ENCODE peak calls at places on chromosomes 4 and X, in five cellular contexts. Y is choroid plexus epithelial cell, E is T1000, T is putamen, I is HT-29. G is an unnamed sample.

GRCh38 chrX:568341-568740 is 62.2 kb upstream of the SHOX start:
- DNase-seq in I (no peak), E (no peak), T (no peak), Y (no peak), G (no peak)

GRCh38 chr4:81021995-81022394 is 8.5 kb upstream of the BMP3 start:
- DNase-seq in Y (no peak), I (no peak), T (no peak), E (no peak), G (no peak)

GRCh38 chr4:18022572-18023039 is 1.1 kb upstream of the LCORL start:
- DNase-seq in Y (peak; percentile 23), I (no peak), E (no peak), T (peak; percentile 2), G (no peak)

GRCh38 chr4:178205826-178206225 is 763.6 kb upstream of the AGA start:
- DNase-seq in I (no peak), Y (no peak), E (no peak), T (no peak), G (no peak)

GRCh38 chrX:1139101-1139500 is 73.3 kb downstream of the CRLF2 start:
- DNase-seq in I (no peak), Y (no peak), E (no peak), T (no peak), G (no peak)

GRCh38 chr4:183658362-183659028 is 490 bp downstream of the RWDD4 start:
- DNase-seq in I (peak; percentile 28), T (peak; percentile 13), Y (peak; percentile 22), E (peak; percentile 31), G (no peak)

GRCh38 chrX:55839480-55839879 is 121.9 kb downstream of the RRAGB start:
- DNase-seq in E (no peak), I (peak; percentile 31), T (no peak), Y (no peak), G (no peak)

GRCh38 chr4:109027016-109027500 is 264.2 kb upstream of the ETNPPL start:
- DNase-seq in T (no peak), Y (peak; percentile 33), E (no peak), I (no peak), G (no peak)

GRCh38 chr4:4787421-4787820 is 72.0 kb upstream of the MSX1 start:
- DNase-seq in Y (no peak), T (no peak), I (no peak), E (no peak), G (no peak)

GRCh38 chr4:110514889-110515479 is 39.0 kb downstream of the ENPEP start:
- DNase-seq in I (peak; percentile 44), Y (peak; percentile 65), E (no peak), T (peak; percentile 19), G (no peak)

GRCh38 chr4:79198886-79199591 is 126.8 kb downstream of the NAA11 start:
- DNase-seq in T (no peak), E (no peak), I (no peak), Y (no peak), G (no peak)

GRCh38 chr4:158462611-158463010 is 59.1 kb upstream of the RXFP1 start:
- DNase-seq in Y (no peak), T (no peak), I (no peak), E (no peak), G (no peak)

GRCh38 chr4:74394476-74395136 is 29.7 kb downstream of the EREG start:
- DNase-seq in E (no peak), Y (peak; percentile 68), I (peak; percentile 82), T (no peak), G (no peak)

GRCh38 chr4:64713256-64713840 is 304.1 kb upstream of the TECRL start:
- DNase-seq in I (peak; percentile 42), Y (peak; percentile 45), T (no peak), E (no peak), G (no peak)

GRCh38 chr4:150259861-150260567 is 181.8 kb downstream of the DCLK2 start:
- DNase-seq in Y (no peak), E (no peak), T (no peak), I (no peak), G (no peak)

GRCh38 chr4:80279751-80280150 is 13.3 kb downstream of the FGF5 start:
- DNase-seq in E (no peak), T (no peak), I (no peak), Y (no peak), G (no peak)

GRCh38 chr4:173333658-173334084 is 487 bp downstream of the HMGB2 start:
- DNase-seq in E (no peak), I (no peak), T (peak; percentile 55), Y (peak; percentile 40), G (no peak)

GRCh38 chrX:39848243-39848642 is 249.5 kb downstream of the BCOR start:
- DNase-seq in I (no peak), T (no peak), E (no peak), Y (no peak), G (no peak)

GRCh38 chr4:119542575-119542974 is 86.0 kb downstream of the PDE5A start:
- DNase-seq in T (no peak), Y (no peak), E (no peak), I (no peak), G (no peak)

GRCh38 chrX:148537556-148538182 is 37.3 kb downstream of the AFF2 start:
- DNase-seq in I (no peak), Y (no peak), T (no peak), E (no peak), G (no peak)

GRCh38 chrX:130623508-130623907 is 221.7 kb downstream of the RBMX2 start:
- DNase-seq in Y (no peak), I (no peak), E (no peak), T (no peak), G (no peak)

GRCh38 chr4:14218641-14219040 is 591.1 kb upstream of the BOD1L1 start:
- DNase-seq in Y (no peak), E (no peak), I (no peak), T (peak; percentile 81), G (no peak)

GRCh38 chr4:176601156-176601555 is 191.6 kb downstream of the VEGFC start:
- DNase-seq in T (no peak), Y (no peak), E (peak; percentile 82), I (no peak), G (no peak)

GRCh38 chr4:1595789-1596325 is 88.3 kb downstream of the FAM53A start:
- DNase-seq in E (no peak), Y (no peak), T (no peak), I (no peak), G (no peak)

GRCh38 chrX:136030357-136031225 is 45.4 kb downstream of the SLC9A6 start:
- DNase-seq in T (peak; percentile 5), Y (peak; percentile 76), E (no peak), I (no peak), G (no peak)

GRCh38 chr4:158666892-158667291 is 4.8 kb downstream of the C4orf46 start:
- DNase-seq in Y (no peak), E (no peak), I (no peak), T (no peak), G (no peak)

GRCh38 chr4:138311771-138312535 is 69.8 kb upstream of the SLC7A11 start:
- DNase-seq in E (no peak), I (no peak), Y (peak; percentile 28), T (no peak), G (no peak)

GRCh38 chrX:10630320-10630719 is 9.9 kb upstream of the MID1 start:
- DNase-seq in E (no peak), I (no peak), Y (no peak), T (no peak), G (no peak)

G was measured in amygdala.